ENCODE peak calls at places on chromosomes 7 and 10, in four cellular contexts. E, O, T and I are unnamed samples.

GRCh38 chr10:32367793-32368453 is 21.0 kb upstream of the EPC1 start:
- DNase-seq in E (peak; percentile 76), O (no peak), T (peak; percentile 82), I (no peak)

GRCh38 chr10:70474780-70475179 is 3.8 kb upstream of the PALD1 start:
- DNase-seq in E (no peak), O (no peak), T (no peak), I (no peak)

GRCh38 chr10:108348215-108348614 is 1183.7 kb upstream of the SORCS1 start:
- DNase-seq in E (no peak), O (no peak), T (no peak), I (no peak)

GRCh38 chr7:135194494-135195095 is 16.7 kb downstream of the WDR91 start:
- DNase-seq in E (no peak), O (no peak), T (no peak), I (no peak)

GRCh38 chr10:72834183-72834825 is 59.2 kb upstream of the OIT3 start:
- DNase-seq in E (peak; percentile 50), O (no peak), T (peak; percentile 58), I (no peak)

GRCh38 chr7:148662646-148663045 is 36.1 kb upstream of the CUL1 start:
- DNase-seq in E (no peak), O (no peak), T (no peak), I (no peak)

GRCh38 chr10:32650246-32650655 is 204.3 kb downstream of the CCDC7 start:
- DNase-seq in E (no peak), O (no peak), T (peak; percentile 42), I (no peak)

GRCh38 chr10:67115972-67116371 is 190.1 kb downstream of the LRRTM3 start:
- DNase-seq in E (no peak), O (no peak), T (no peak), I (no peak)

GRCh38 chr10:88386204-88386877 is 196.8 kb downstream of the RNLS start:
- DNase-seq in E (no peak), O (no peak), T (no peak), I (no peak)

GRCh38 chr10:44990302-44990655 is 10.4 kb upstream of the ZNF22 start:
- DNase-seq in E (peak; percentile 51), O (no peak), T (peak; percentile 88), I (peak; percentile 42)

GRCh38 chr10:128861018-128861565 is 605.9 kb upstream of the MGMT start:
- DNase-seq in E (no peak), O (no peak), T (no peak), I (no peak)

GRCh38 chr10:104435822-104436221 is 82.2 kb downstream of the CFAP58 start:
- DNase-seq in E (no peak), O (no peak), T (no peak), I (no peak)

GRCh38 chr7:29919790-29920189 is 69.8 kb downstream of the SCRN1 start:
- DNase-seq in E (no peak), O (no peak), T (no peak), I (no peak)

GRCh38 chr10:104054430-104054829 is 31.2 kb downstream of the COL17A1 start:
- DNase-seq in E (no peak), O (no peak), T (no peak), I (no peak)

GRCh38 chr10:9305018-9305655 is 1250.6 kb downstream of the GATA3 start:
- DNase-seq in E (no peak), O (no peak), T (no peak), I (no peak)

GRCh38 chr10:110210663-110211454 is 3.5 kb downstream of the MXI1 start:
- DNase-seq in E (peak; percentile 97), O (peak; percentile 95), T (peak; percentile 99), I (peak; percentile 89)

GRCh38 chr10:76868088-76868949 is 769.3 kb downstream of the KCNMA1 start:
- DNase-seq in E (no peak), O (no peak), T (no peak), I (no peak)

GRCh38 chr10:117168135-117168674 is 29.1 kb upstream of the KCNK18 start:
- DNase-seq in E (peak; percentile 38), O (peak; percentile 95), T (peak; percentile 92), I (no peak)

GRCh38 chr10:118052816-118053215 is 6.1 kb upstream of the RAB11FIP2 start:
- DNase-seq in E (no peak), O (no peak), T (no peak), I (no peak)

GRCh38 chr7:45217358-45217757 is 59.8 kb downstream of the RAMP3 start:
- DNase-seq in E (no peak), O (no peak), T (peak; percentile 81), I (no peak)

GRCh38 chr7:34339061-34339526 is 318.9 kb upstream of the NPSR1 start:
- DNase-seq in E (no peak), O (no peak), T (no peak), I (no peak)

GRCh38 chr10:104492349-104492940 is 138.8 kb downstream of the CFAP58 start:
- DNase-seq in E (no peak), O (no peak), T (peak; percentile 26), I (no peak)

GRCh38 chr7:44223362-44224114 is 22.8 kb downstream of the YKT6 start:
- DNase-seq in E (no peak), O (peak; percentile 17), T (peak; percentile 70), I (no peak)

GRCh38 chr7:44769381-44770209 is 20.9 kb downstream of the ZMIZ2 start:
- DNase-seq in E (no peak), O (no peak), T (no peak), I (no peak)

GRCh38 chr7:27146491-27147210 is 923 bp downstream of the HOXA6 start:
- DNase-seq in E (no peak), O (no peak), T (peak; percentile 41), I (no peak)

GRCh38 chr7:45888993-45889366 is 692 bp downstream of the IGFBP1 start:
- DNase-seq in E (no peak), O (no peak), T (no peak), I (no peak)

GRCh38 chr10:48231178-48231577 is 43.3 kb downstream of the FRMPD2 start:
- DNase-seq in E (no peak), O (no peak), T (no peak), I (no peak)

GRCh38 chr10:62738916-62739315 is 65.6 kb upstream of the ADO start:
- DNase-seq in E (no peak), O (no peak), T (no peak), I (no peak)

GRCh38 chr10:63675171-63675570 is 154.0 kb downstream of the REEP3 start:
- DNase-seq in E (no peak), O (no peak), T (no peak), I (no peak)

GRCh38 chr10:110414563-110415309 is 83.0 kb upstream of the DUSP5 start:
- DNase-seq in E (no peak), O (no peak), T (no peak), I (peak; percentile 37)

GRCh38 chr7:18265611-18266281 is 229.8 kb upstream of the HDAC9 start:
- DNase-seq in E (no peak), O (no peak), T (no peak), I (no peak)

GRCh38 chr7:69817096-69817495 is 218.8 kb downstream of the AUTS2 start:
- DNase-seq in E (no peak), O (no peak), T (no peak), I (no peak)

GRCh38 chr7:96321041-96321669 is 743 bp downstream of the SLC25A13 start:
- DNase-seq in E (peak; percentile 88), O (no peak), T (peak; percentile 95), I (peak; percentile 90)

GRCh38 chr10:76089626-76090185 is 658.3 kb downstream of the LRMDA start:
- DNase-seq in E (no peak), O (no peak), T (no peak), I (no peak)

GRCh38 chr10:1056326-1057105 is at the start of gene WDR37:
- DNase-seq in E (peak; percentile 89), O (peak; percentile 98), T (peak; percentile 95), I (peak; percentile 91)

GRCh38 chr10:95312264-95312663 is 21.5 kb upstream of the PDLIM1 start:
- DNase-seq in E (no peak), O (no peak), T (no peak), I (peak; percentile 80)

GRCh38 chr7:80659120-80660055 is 20.9 kb downstream of the CD36 start:
- DNase-seq in E (no peak), O (no peak), T (no peak), I (no peak)

GRCh38 chr7:6536262-6536770 is 14.9 kb downstream of the GRID2IP start:
- DNase-seq in E (no peak), O (peak; percentile 81), T (peak; percentile 72), I (no peak)
- H3K27me3 ChIP-seq in E (peaks cover 49% of the 10 kb centered on the region), O (peaks cover 23% of the 10 kb centered on the region), T (peaks cover 47% of the 10 kb centered on the region), I (peaks cover 18% of the 10 kb centered on the region)

GRCh38 chr10:13614530-13615332 is 28.0 kb downstream of the PRPF18 start:
- DNase-seq in E (no peak), O (no peak), T (peak; percentile 67), I (no peak)
- TF ChIP-seq CTCF in E (no peak), O (no peak), T (peak; percentile 56), I (no peak)

DNA sequence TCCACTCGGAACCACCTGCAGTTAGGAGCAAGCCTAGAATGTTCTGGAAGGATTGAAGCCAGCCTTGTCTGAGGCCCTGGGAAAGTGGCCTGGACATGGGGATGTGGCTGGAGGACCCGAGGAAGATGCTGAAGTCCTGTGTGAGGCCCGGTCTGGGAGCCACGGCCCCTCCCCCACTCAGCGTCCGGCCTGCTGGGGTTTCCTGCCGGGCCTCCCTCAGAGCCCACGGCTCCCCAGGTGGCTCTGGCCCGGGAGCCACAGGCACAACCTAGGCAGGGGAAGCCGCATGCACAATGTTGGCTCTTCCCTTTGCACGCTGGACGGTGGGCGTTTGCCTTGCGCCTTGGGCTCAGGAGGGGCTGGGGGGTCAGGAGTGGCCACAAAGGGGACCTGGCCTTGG is 39.0 kb downstream of the UNCX start:
- DNase-seq in E (no peak), O (peak; percentile 46), T (no peak), I (no peak)
- H3K27me3 ChIP-seq in E (peaks cover 16% of the 10 kb centered on the region), O (peaks cover 15% of the 10 kb centered on the region), T (peaks cover under 1% of the 10 kb centered on the region), I (no peaks in the 10 kb centered on the region)

GRCh38 chr7:37943905-37944736 is 23.7 kb downstream of the EPDR1 start:
- DNase-seq in E (no peak), O (peak; percentile 6), T (no peak), I (no peak)
- TF ChIP-seq CTCF in E (no peak), O (no peak), T (no peak), I (no peak)